ENCODE peak calls at places on chromosomes 12 and 14, in eight cellular contexts. One of them, this sample, is unnamed.

GRCh38 chr12:68392376-68392775 is 60.2 kb upstream of the MDM1 start:
- DNase-seq in GM12878: no peak
- DNase-seq in H1: no peak
- DNase-seq in GM23338: no peak
- DNase-seq in HL-60: no peak
- DNase-seq in Panc1: no peak
- DNase-seq in transverse colon: no peak
- DNase-seq in HCT116: no peak
- DNase-seq in this sample: no peak

GRCh38 chr12:59005195-59005961 is 85.1 kb upstream of the LRIG3 start:
- DNase-seq in GM12878: no peak
- DNase-seq in GM23338: no peak
- DNase-seq in HL-60: no peak
- DNase-seq in transverse colon: no peak
- DNase-seq in Panc1: no peak
- DNase-seq in H1: no peak
- DNase-seq in HCT116: no peak
- DNase-seq in this sample: no peak

GRCh38 chr14:58272589-58273372 is 25.6 kb upstream of the ARID4A start:
- DNase-seq in Panc1: no peak
- DNase-seq in GM12878: no peak
- DNase-seq in HCT116: no peak
- DNase-seq in GM23338: peak
- DNase-seq in transverse colon: no peak
- DNase-seq in HL-60: no peak
- DNase-seq in H1: no peak
- DNase-seq in this sample: peak

GRCh38 chr12:103840399-103840880 is 594 bp downstream of the NT5DC3 start:
- DNase-seq in HL-60: no peak
- DNase-seq in HCT116: no peak
- DNase-seq in GM23338: no peak
- DNase-seq in GM12878: no peak
- DNase-seq in Panc1: no peak
- DNase-seq in transverse colon: peak
- DNase-seq in H1: no peak
- DNase-seq in this sample: no peak

GRCh38 chr12:64670856-64671639 is 60.8 kb downstream of the RASSF3 start:
- DNase-seq in HL-60: no peak
- DNase-seq in H1: no peak
- DNase-seq in GM12878: no peak
- DNase-seq in HCT116: peak
- DNase-seq in transverse colon: peak
- DNase-seq in GM23338: no peak
- DNase-seq in Panc1: no peak
- DNase-seq in this sample: peak

GRCh38 chr14:77102154-77102553 is 4.1 kb downstream of the CIPC start:
- DNase-seq in GM12878: no peak
- DNase-seq in HL-60: no peak
- DNase-seq in Panc1: no peak
- DNase-seq in GM23338: no peak
- DNase-seq in H1: no peak
- DNase-seq in transverse colon: peak
- DNase-seq in HCT116: no peak
- DNase-seq in this sample: no peak

GRCh38 chr14:72457641-72458040 is 436.3 kb downstream of the DPF3 start:
- DNase-seq in GM12878: no peak
- DNase-seq in transverse colon: no peak
- DNase-seq in H1: no peak
- DNase-seq in HL-60: no peak
- DNase-seq in HCT116: no peak
- DNase-seq in GM23338: no peak
- DNase-seq in Panc1: no peak
- DNase-seq in this sample: no peak

GRCh38 chr12:63083046-63083445 is 68.0 kb downstream of the AVPR1A start:
- DNase-seq in GM23338: no peak
- DNase-seq in HL-60: no peak
- DNase-seq in HCT116: no peak
- DNase-seq in H1: no peak
- DNase-seq in GM12878: no peak
- DNase-seq in Panc1: no peak
- DNase-seq in transverse colon: no peak
- DNase-seq in this sample: no peak

GRCh38 chr14:85583311-85583710 is 53.4 kb downstream of the FLRT2 start:
- DNase-seq in transverse colon: no peak
- DNase-seq in H1: no peak
- DNase-seq in GM23338: no peak
- DNase-seq in Panc1: no peak
- DNase-seq in HL-60: no peak
- DNase-seq in GM12878: no peak
- DNase-seq in HCT116: no peak
- DNase-seq in this sample: no peak

GRCh38 chr12:13179159-13180074 is 17.1 kb upstream of the EMP1 start:
- DNase-seq in HL-60: peak
- DNase-seq in Panc1: no peak
- DNase-seq in transverse colon: peak
- DNase-seq in H1: peak
- DNase-seq in GM23338: peak
- DNase-seq in HCT116: no peak
- DNase-seq in GM12878: no peak
- DNase-seq in this sample: peak
- TF ChIP-seq POLR2AphosphoS5 in HL-60: peak
- TF ChIP-seq POLR2AphosphoS5 in Panc1: no peak
- TF ChIP-seq POLR2AphosphoS5 in transverse colon: no peak
- TF ChIP-seq POLR2AphosphoS5 in H1: no peak
- TF ChIP-seq POLR2AphosphoS5 in GM23338: no peak
- TF ChIP-seq POLR2AphosphoS5 in HCT116: peak
- TF ChIP-seq POLR2AphosphoS5 in GM12878: no peak
- TF ChIP-seq POLR2AphosphoS5 in this sample: no peak

GRCh38 chr12:110600254-110600653 is 13.7 kb upstream of the TCTN1 start:
- DNase-seq in GM23338: peak
- DNase-seq in HCT116: peak
- DNase-seq in HL-60: peak
- DNase-seq in H1: no peak
- DNase-seq in transverse colon: no peak
- DNase-seq in Panc1: no peak
- DNase-seq in GM12878: no peak
- DNase-seq in this sample: no peak
- TF ChIP-seq POLR2AphosphoS5 in GM23338: no peak
- TF ChIP-seq POLR2AphosphoS5 in HCT116: no peak
- TF ChIP-seq POLR2AphosphoS5 in HL-60: no peak
- TF ChIP-seq POLR2AphosphoS5 in H1: no peak
- TF ChIP-seq POLR2AphosphoS5 in transverse colon: no peak
- TF ChIP-seq POLR2AphosphoS5 in Panc1: no peak
- TF ChIP-seq POLR2AphosphoS5 in GM12878: no peak
- TF ChIP-seq POLR2AphosphoS5 in this sample: no peak

GRCh38 chr12:2897418-2897817 is 6.7 kb downstream of the TULP3 start:
- DNase-seq in HL-60: no peak
- DNase-seq in GM23338: no peak
- DNase-seq in GM12878: no peak
- DNase-seq in HCT116: no peak
- DNase-seq in transverse colon: no peak
- DNase-seq in H1: no peak
- DNase-seq in Panc1: no peak
- DNase-seq in this sample: no peak

GRCh38 chr12:2900642-2901041 is 10.0 kb downstream of the TULP3 start:
- DNase-seq in HL-60: no peak
- DNase-seq in H1: no peak
- DNase-seq in transverse colon: no peak
- DNase-seq in GM23338: no peak
- DNase-seq in Panc1: no peak
- DNase-seq in GM12878: no peak
- DNase-seq in HCT116: no peak
- DNase-seq in this sample: no peak

GRCh38 chr12:2904260-2904659 is 13.6 kb downstream of the TULP3 start:
- DNase-seq in GM12878: no peak
- DNase-seq in transverse colon: no peak
- DNase-seq in HCT116: no peak
- DNase-seq in HL-60: no peak
- DNase-seq in H1: no peak
- DNase-seq in Panc1: no peak
- DNase-seq in GM23338: no peak
- DNase-seq in this sample: no peak

GRCh38 chr12:2902287-2902880 is 11.7 kb downstream of the TULP3 start:
- DNase-seq in Panc1: no peak
- DNase-seq in GM12878: no peak
- DNase-seq in HL-60: no peak
- DNase-seq in GM23338: no peak
- DNase-seq in HCT116: no peak
- DNase-seq in transverse colon: peak
- DNase-seq in H1: no peak
- DNase-seq in this sample: peak
- TF ChIP-seq POLR2AphosphoS5 in Panc1: no peak
- TF ChIP-seq POLR2AphosphoS5 in GM12878: no peak
- TF ChIP-seq POLR2AphosphoS5 in HL-60: no peak
- TF ChIP-seq POLR2AphosphoS5 in GM23338: no peak
- TF ChIP-seq POLR2AphosphoS5 in HCT116: no peak
- TF ChIP-seq POLR2AphosphoS5 in transverse colon: peak
- TF ChIP-seq POLR2AphosphoS5 in H1: no peak
- TF ChIP-seq POLR2AphosphoS5 in this sample: no peak

GRCh38 chr14:73824536-73824935 is 27.1 kb upstream of the PTGR2 start:
- DNase-seq in Panc1: no peak
- DNase-seq in HCT116: no peak
- DNase-seq in GM12878: no peak
- DNase-seq in HL-60: no peak
- DNase-seq in H1: no peak
- DNase-seq in transverse colon: no peak
- DNase-seq in GM23338: no peak
- DNase-seq in this sample: no peak
- TF ChIP-seq POLR2AphosphoS5 in Panc1: no peak
- TF ChIP-seq POLR2AphosphoS5 in HCT116: no peak
- TF ChIP-seq POLR2AphosphoS5 in GM12878: no peak
- TF ChIP-seq POLR2AphosphoS5 in HL-60: no peak
- TF ChIP-seq POLR2AphosphoS5 in H1: no peak
- TF ChIP-seq POLR2AphosphoS5 in transverse colon: no peak
- TF ChIP-seq POLR2AphosphoS5 in GM23338: no peak
- TF ChIP-seq POLR2AphosphoS5 in this sample: no peak

GRCh38 chr14:94394594-94395305 is 6.3 kb upstream of the SERPINA1 start:
- DNase-seq in HCT116: no peak
- DNase-seq in H1: no peak
- DNase-seq in HL-60: peak
- DNase-seq in Panc1: no peak
- DNase-seq in GM12878: no peak
- DNase-seq in GM23338: no peak
- DNase-seq in transverse colon: peak
- DNase-seq in this sample: no peak
- TF ChIP-seq POLR2AphosphoS5 in HCT116: no peak
- TF ChIP-seq POLR2AphosphoS5 in H1: no peak
- TF ChIP-seq POLR2AphosphoS5 in HL-60: peak
- TF ChIP-seq POLR2AphosphoS5 in Panc1: no peak
- TF ChIP-seq POLR2AphosphoS5 in GM12878: no peak
- TF ChIP-seq POLR2AphosphoS5 in GM23338: no peak
- TF ChIP-seq POLR2AphosphoS5 in transverse colon: no peak
- TF ChIP-seq POLR2AphosphoS5 in this sample: peak

GRCh38 chr14:91149462-91149861 is 35.6 kb downstream of the DGLUCY start:
- DNase-seq in HL-60: no peak
- DNase-seq in H1: no peak
- DNase-seq in transverse colon: peak
- DNase-seq in GM23338: no peak
- DNase-seq in Panc1: peak
- DNase-seq in HCT116: no peak
- DNase-seq in GM12878: no peak
- DNase-seq in this sample: peak
- TF ChIP-seq POLR2AphosphoS5 in HL-60: no peak
- TF ChIP-seq POLR2AphosphoS5 in H1: no peak
- TF ChIP-seq POLR2AphosphoS5 in transverse colon: peak
- TF ChIP-seq POLR2AphosphoS5 in GM23338: no peak
- TF ChIP-seq POLR2AphosphoS5 in Panc1: no peak
- TF ChIP-seq POLR2AphosphoS5 in HCT116: no peak
- TF ChIP-seq POLR2AphosphoS5 in GM12878: no peak
- TF ChIP-seq POLR2AphosphoS5 in this sample: peak

DNA sequence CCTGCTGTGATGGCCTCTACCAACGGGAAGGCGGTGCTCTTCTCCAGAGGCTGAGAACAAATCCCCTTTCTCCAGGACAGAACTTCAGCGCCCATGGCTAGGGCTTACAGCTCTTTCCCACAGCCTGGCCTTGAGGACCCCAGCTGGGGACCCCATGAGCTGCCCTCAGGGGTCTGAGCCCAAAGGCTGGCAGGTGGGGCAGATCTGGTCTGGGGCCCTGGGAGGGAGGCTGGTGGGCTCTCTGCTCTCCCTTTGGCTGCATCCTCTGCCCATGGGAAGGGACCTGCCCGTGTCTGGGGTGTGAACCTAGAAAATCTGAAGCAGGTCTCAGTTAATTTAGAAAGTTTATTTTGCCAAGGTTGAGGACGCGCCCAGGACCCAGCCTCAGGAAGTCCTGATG is 322.1 kb downstream of the ADGRD1 start:
- DNase-seq in H1: no peak
- DNase-seq in HL-60: no peak
- DNase-seq in GM23338: no peak
- DNase-seq in transverse colon: no peak
- DNase-seq in HCT116: no peak
- DNase-seq in GM12878: no peak
- DNase-seq in Panc1: no peak
- DNase-seq in this sample: no peak
- TF ChIP-seq POLR2AphosphoS5 in H1: no peak
- TF ChIP-seq POLR2AphosphoS5 in HL-60: no peak
- TF ChIP-seq POLR2AphosphoS5 in GM23338: no peak
- TF ChIP-seq POLR2AphosphoS5 in transverse colon: no peak
- TF ChIP-seq POLR2AphosphoS5 in HCT116: no peak
- TF ChIP-seq POLR2AphosphoS5 in GM12878: no peak
- TF ChIP-seq POLR2AphosphoS5 in Panc1: no peak
- TF ChIP-seq POLR2AphosphoS5 in this sample: no peak